ENCODE peak calls at places on chromosomes 7 and 10, in seven cellular contexts. N, I, Z, V, F, T and E are unnamed samples.

GRCh38 chr7:151409555-151410404 is at the start of gene WDR86:
- DNase-seq in N (no peak), I (peak; percentile 64), Z (peak; percentile 69), V (no peak), F (peak; percentile 51), T (peak; percentile 58), E (no peak)

GRCh38 chr7:27151341-27151944 is 940 bp downstream of the HOXA3 start:
- DNase-seq in N (peak; percentile 27), I (peak; percentile 64), Z (no peak), V (no peak), F (no peak), T (peak; percentile 74), E (no peak)

GRCh38 chr10:11532329-11532728 is 79.1 kb downstream of the USP6NL start:
- DNase-seq in N (no peak), I (no peak), Z (no peak), V (no peak), F (no peak), T (no peak), E (no peak)

GRCh38 chr10:71431216-71431944 is 34.7 kb downstream of the CDH23 start:
- DNase-seq in N (no peak), I (no peak), Z (no peak), V (no peak), F (no peak), T (no peak), E (no peak)

GRCh38 chr7:51006483-51007235 is 224.0 kb upstream of the GRB10 start:
- DNase-seq in N (no peak), I (peak; percentile 28), Z (no peak), V (no peak), F (no peak), T (no peak), E (no peak)

GRCh38 chr10:114306116-114306973 is 67.3 kb downstream of the VWA2 start:
- DNase-seq in N (peak; percentile 87), I (no peak), Z (no peak), V (no peak), F (no peak), T (peak; percentile 44), E (no peak)

GRCh38 chr7:2494191-2495130 is 18.3 kb upstream of the GRIFIN start:
- DNase-seq in N (no peak), I (no peak), Z (no peak), V (no peak), F (no peak), T (no peak), E (no peak)

GRCh38 chr10:92690211-92691041 is 671 bp downstream of the HHEX start:
- DNase-seq in N (peak; percentile 55), I (peak; percentile 87), Z (peak; percentile 60), V (no peak), F (peak; percentile 57), T (peak; percentile 76), E (peak; percentile 54)

GRCh38 chr7:455110-455928 is 64.3 kb downstream of the PDGFA start:
- DNase-seq in N (no peak), I (no peak), Z (peak; percentile 81), V (no peak), F (no peak), T (no peak), E (no peak)

GRCh38 chr7:155524018-155524556 is 22.3 kb downstream of the CNPY1 start:
- DNase-seq in N (no peak), I (no peak), Z (no peak), V (no peak), F (no peak), T (no peak), E (no peak)
- H3K27me3 ChIP-seq in N (peaks cover 78% of the 10 kb centered on the region), I (peaks cover 18% of the 10 kb centered on the region), Z (peaks cover 64% of the 10 kb centered on the region), V (no peaks in the 10 kb centered on the region), F (no peaks in the 10 kb centered on the region), T (peaks cover 61% of the 10 kb centered on the region), E (no peaks in the 10 kb centered on the region)

GRCh38 chr10:80160361-80161128 is 28.0 kb downstream of the PLAC9 start:
- DNase-seq in N (no peak), I (no peak), Z (no peak), V (no peak), F (no peak), T (no peak), E (no peak)

GRCh38 chr10:80158126-80158525 is 25.6 kb downstream of the PLAC9 start:
- DNase-seq in N (no peak), I (no peak), Z (no peak), V (no peak), F (no peak), T (no peak), E (no peak)

GRCh38 chr10:80157561-80157960 is 25.0 kb downstream of the PLAC9 start:
- DNase-seq in N (no peak), I (no peak), Z (no peak), V (no peak), F (no peak), T (no peak), E (no peak)

GRCh38 chr10:80158598-80159127 is 26.1 kb downstream of the PLAC9 start:
- DNase-seq in N (peak; percentile 100), I (no peak), Z (peak; percentile 89), V (no peak), F (no peak), T (peak; percentile 94), E (no peak)

DNA sequence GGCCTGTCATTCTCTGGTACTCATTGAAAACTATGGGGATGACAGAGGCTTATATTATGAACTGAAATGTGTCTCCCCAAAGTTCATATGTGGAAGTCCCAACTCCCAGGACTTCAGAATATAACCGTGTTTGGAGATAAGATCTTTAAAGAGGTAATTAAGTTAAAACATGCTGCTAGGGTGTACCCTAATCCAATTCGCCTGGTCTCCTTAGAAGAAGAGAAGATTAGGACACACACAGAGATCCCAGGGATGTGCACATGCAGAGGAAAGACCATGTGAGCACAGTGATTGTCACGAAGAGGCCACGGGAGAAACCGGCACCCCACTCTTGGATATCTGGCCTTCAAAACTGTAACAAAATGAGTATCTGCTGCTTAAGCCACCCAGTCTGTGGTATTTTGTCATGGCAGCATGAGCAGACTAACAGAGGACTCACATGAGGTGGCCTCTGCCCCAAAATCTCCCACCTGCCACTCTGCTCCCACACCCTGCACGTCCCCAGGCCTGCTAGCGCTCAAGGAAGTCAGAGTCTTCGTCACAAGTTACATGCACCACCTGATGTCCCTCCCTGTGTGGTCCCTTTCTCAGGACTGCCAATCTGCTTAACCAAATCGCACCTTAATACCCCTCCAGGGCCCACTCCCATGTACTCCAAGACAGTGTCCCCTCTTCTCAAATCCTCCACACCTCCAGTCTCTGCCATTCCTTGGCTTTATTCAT is 26.8 kb downstream of the PLAC9 start:
- DNase-seq in N (peak; percentile 28), I (no peak), Z (no peak), V (no peak), F (no peak), T (no peak), E (no peak)
- H3K4me1 ChIP-seq in N (peaks cover 71% of the 10 kb centered on the region), I (peaks cover 19% of the 10 kb centered on the region), Z (peaks cover 18% of the 10 kb centered on the region), V (no peaks in the 10 kb centered on the region), F (no peaks in the 10 kb centered on the region), T (peaks cover 78% of the 10 kb centered on the region), E (no peaks in the 10 kb centered on the region)

GRCh38 chr7:20795361-20795760 is 8.7 kb upstream of the SP8 start:
- DNase-seq in N (no peak), I (no peak), Z (no peak), V (no peak), F (no peak), T (no peak), E (no peak)

GRCh38 chr7:20796565-20796964 is 9.9 kb upstream of the SP8 start:
- DNase-seq in N (no peak), I (no peak), Z (no peak), V (no peak), F (no peak), T (no peak), E (no peak)

GRCh38 chr7:20794676-20795075 is 8.0 kb upstream of the SP8 start:
- DNase-seq in N (no peak), I (no peak), Z (no peak), V (no peak), F (no peak), T (no peak), E (no peak)

GRCh38 chr7:20797174-20798080 is 10.7 kb upstream of the SP8 start:
- DNase-seq in N (no peak), I (peak; percentile 67), Z (no peak), V (no peak), F (no peak), T (no peak), E (no peak)

GRCh38 chr7:20795881-20796280 is 9.2 kb upstream of the SP8 start:
- DNase-seq in N (no peak), I (no peak), Z (no peak), V (no peak), F (no peak), T (no peak), E (no peak)
- H3K27me3 ChIP-seq in N (peaks cover 91% of the 10 kb centered on the region), I (peaks cover 94% of the 10 kb centered on the region), Z (peaks cover 96% of the 10 kb centered on the region), V (peaks cover 24% of the 10 kb centered on the region), F (peaks cover 60% of the 10 kb centered on the region), T (peaks cover 94% of the 10 kb centered on the region), E (peaks cover 35% of the 10 kb centered on the region)

GRCh38 chr7:40753455-40753854 is 618.6 kb downstream of the SUGCT start:
- DNase-seq in N (peak; percentile 53), I (no peak), Z (no peak), V (no peak), F (no peak), T (no peak), E (no peak)

GRCh38 chr7:40758590-40758989 is 623.8 kb downstream of the SUGCT start:
- DNase-seq in N (no peak), I (no peak), Z (no peak), V (no peak), F (no peak), T (no peak), E (no peak)

GRCh38 chr7:40760293-40760964 is 625.6 kb downstream of the SUGCT start:
- DNase-seq in N (no peak), I (no peak), Z (peak; percentile 24), V (no peak), F (no peak), T (no peak), E (no peak)

GRCh38 chr7:40755438-40755837 is 620.6 kb downstream of the SUGCT start:
- DNase-seq in N (no peak), I (no peak), Z (peak; percentile 15), V (no peak), F (no peak), T (no peak), E (no peak)

GRCh38 chr7:40757097-40757496 is 622.3 kb downstream of the SUGCT start:
- DNase-seq in N (no peak), I (no peak), Z (no peak), V (no peak), F (no peak), T (no peak), E (no peak)
- H3K4me1 ChIP-seq in N (peaks cover 14% of the 10 kb centered on the region), I (no peaks in the 10 kb centered on the region), Z (no peaks in the 10 kb centered on the region), V (peaks cover 5% of the 10 kb centered on the region), F (no peaks in the 10 kb centered on the region), T (no peaks in the 10 kb centered on the region), E (no peaks in the 10 kb centered on the region)

DNA sequence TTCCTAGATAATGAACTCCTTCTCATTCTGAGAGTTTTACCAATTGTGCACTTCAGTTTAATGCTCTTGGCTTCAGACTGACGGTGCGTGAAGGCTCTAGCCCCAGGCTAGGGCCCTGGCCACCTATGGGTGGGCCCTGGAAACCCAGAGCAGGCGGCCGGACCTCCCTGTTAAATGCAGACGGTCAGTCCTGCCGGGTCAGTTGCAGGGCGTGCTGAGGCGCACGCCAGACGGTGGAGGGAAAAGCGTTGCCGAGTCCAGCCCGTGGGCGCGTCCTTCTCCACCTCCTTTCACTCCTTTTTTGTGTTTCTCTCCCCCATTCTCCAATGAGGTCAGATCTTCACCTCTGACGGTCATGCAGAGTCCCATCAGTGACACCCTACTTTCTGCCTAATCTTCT is 2.3 kb downstream of the DPYSL4 start:
- DNase-seq in N (no peak), I (no peak), Z (no peak), V (no peak), F (no peak), T (no peak), E (no peak)
- H3K27me3 ChIP-seq in N (no peaks in the 10 kb centered on the region), I (peaks cover 36% of the 10 kb centered on the region), Z (peaks cover 54% of the 10 kb centered on the region), V (peaks cover 23% of the 10 kb centered on the region), F (peaks cover 22% of the 10 kb centered on the region), T (peaks cover 59% of the 10 kb centered on the region), E (peaks cover 10% of the 10 kb centered on the region)